ENCODE peak calls at places on chromosomes 13 and 19, in ten cellular contexts. One of them, this sample, is unnamed.

GRCh38 chr19:45336696-45337251 is 3.8 kb upstream of the KLC3 start:
- DNase-seq in fibroblast of the aortic adventitia: no peak
- DNase-seq in B cell: no peak
- DNase-seq in tibial nerve: no peak
- DNase-seq in progenitor cell of endocrine pancreas: no peak
- DNase-seq in AG04450: no peak
- DNase-seq in H9: no peak
- DNase-seq in cardiac muscle cell: no peak
- DNase-seq in Calu3: no peak
- DNase-seq in neural crest cell: no peak
- DNase-seq in this sample: no peak

GRCh38 chr13:102198418-102199322 is 203.2 kb downstream of the FGF14 start:
- DNase-seq in progenitor cell of endocrine pancreas: no peak
- DNase-seq in AG04450: no peak
- DNase-seq in tibial nerve: no peak
- DNase-seq in Calu3: no peak
- DNase-seq in B cell: no peak
- DNase-seq in cardiac muscle cell: peak; percentile 23
- DNase-seq in neural crest cell: no peak
- DNase-seq in fibroblast of the aortic adventitia: peak; percentile 56
- DNase-seq in H9: no peak
- DNase-seq in this sample: no peak

GRCh38 chr13:30780338-30780981 is 45.1 kb downstream of the ALOX5AP start:
- DNase-seq in cardiac muscle cell: no peak
- DNase-seq in progenitor cell of endocrine pancreas: no peak
- DNase-seq in H9: no peak
- DNase-seq in B cell: no peak
- DNase-seq in AG04450: no peak
- DNase-seq in tibial nerve: no peak
- DNase-seq in neural crest cell: no peak
- DNase-seq in fibroblast of the aortic adventitia: no peak
- DNase-seq in Calu3: no peak
- DNase-seq in this sample: no peak

GRCh38 chr19:40674291-40674690 is 16.2 kb downstream of the NUMBL start:
- DNase-seq in tibial nerve: no peak
- DNase-seq in fibroblast of the aortic adventitia: peak; percentile 31
- DNase-seq in Calu3: no peak
- DNase-seq in progenitor cell of endocrine pancreas: no peak
- DNase-seq in neural crest cell: no peak
- DNase-seq in H9: no peak
- DNase-seq in cardiac muscle cell: peak; percentile 32
- DNase-seq in B cell: no peak
- DNase-seq in AG04450: no peak
- DNase-seq in this sample: no peak

GRCh38 chr19:47456721-47457478 is 14.8 kb downstream of the SLC8A2 start:
- DNase-seq in H9: no peak
- DNase-seq in progenitor cell of endocrine pancreas: no peak
- DNase-seq in tibial nerve: no peak
- DNase-seq in Calu3: no peak
- DNase-seq in cardiac muscle cell: no peak
- DNase-seq in AG04450: no peak
- DNase-seq in fibroblast of the aortic adventitia: no peak
- DNase-seq in neural crest cell: no peak
- DNase-seq in B cell: no peak
- DNase-seq in this sample: no peak

GRCh38 chr19:49691243-49692101 is 556 bp downstream of the CPT1C start:
- DNase-seq in cardiac muscle cell: peak; percentile 86
- DNase-seq in tibial nerve: no peak
- DNase-seq in AG04450: no peak
- DNase-seq in fibroblast of the aortic adventitia: peak; percentile 72
- DNase-seq in Calu3: no peak
- DNase-seq in neural crest cell: peak; percentile 77
- DNase-seq in B cell: peak; percentile 67
- DNase-seq in progenitor cell of endocrine pancreas: peak; percentile 41
- DNase-seq in H9: peak; percentile 78
- DNase-seq in this sample: no peak

GRCh38 chr13:36395280-36395679 is 37.0 kb upstream of the CCNA1 start:
- DNase-seq in cardiac muscle cell: peak; percentile 81
- DNase-seq in B cell: no peak
- DNase-seq in Calu3: no peak
- DNase-seq in tibial nerve: no peak
- DNase-seq in progenitor cell of endocrine pancreas: no peak
- DNase-seq in AG04450: peak; percentile 27
- DNase-seq in H9: no peak
- DNase-seq in fibroblast of the aortic adventitia: peak; percentile 89
- DNase-seq in neural crest cell: no peak
- DNase-seq in this sample: no peak

GRCh38 chr13:25819856-25820530 is 231.8 kb downstream of the SHISA2 start:
- DNase-seq in fibroblast of the aortic adventitia: no peak
- DNase-seq in B cell: no peak
- DNase-seq in Calu3: no peak
- DNase-seq in progenitor cell of endocrine pancreas: no peak
- DNase-seq in neural crest cell: no peak
- DNase-seq in H9: no peak
- DNase-seq in cardiac muscle cell: no peak
- DNase-seq in AG04450: no peak
- DNase-seq in tibial nerve: no peak
- DNase-seq in this sample: no peak

GRCh38 chr19:41298327-41298964 is 11.5 kb upstream of the CCDC97 start:
- DNase-seq in B cell: peak; percentile 57
- DNase-seq in AG04450: peak; percentile 48
- DNase-seq in neural crest cell: no peak
- DNase-seq in progenitor cell of endocrine pancreas: no peak
- DNase-seq in H9: no peak
- DNase-seq in cardiac muscle cell: peak; percentile 85
- DNase-seq in tibial nerve: peak; percentile 47
- DNase-seq in fibroblast of the aortic adventitia: peak; percentile 63
- DNase-seq in Calu3: peak; percentile 33
- DNase-seq in this sample: peak; percentile 62

GRCh38 chr13:50940509-50940908 is 30.9 kb downstream of the RNASEH2B start:
- DNase-seq in cardiac muscle cell: no peak
- DNase-seq in progenitor cell of endocrine pancreas: no peak
- DNase-seq in tibial nerve: no peak
- DNase-seq in H9: no peak
- DNase-seq in Calu3: no peak
- DNase-seq in fibroblast of the aortic adventitia: no peak
- DNase-seq in B cell: no peak
- DNase-seq in neural crest cell: no peak
- DNase-seq in AG04450: no peak
- DNase-seq in this sample: no peak

GRCh38 chr19:17865364-17866311 is 5.9 kb downstream of the RPL18A start:
- DNase-seq in AG04450: no peak
- DNase-seq in progenitor cell of endocrine pancreas: no peak
- DNase-seq in cardiac muscle cell: no peak
- DNase-seq in Calu3: peak; percentile 21
- DNase-seq in tibial nerve: no peak
- DNase-seq in fibroblast of the aortic adventitia: no peak
- DNase-seq in B cell: no peak
- DNase-seq in neural crest cell: no peak
- DNase-seq in H9: no peak
- DNase-seq in this sample: no peak

GRCh38 chr19:14361824-14362223 is 19.4 kb upstream of the ADGRE5 start:
- DNase-seq in cardiac muscle cell: peak; percentile 63
- DNase-seq in Calu3: no peak
- DNase-seq in neural crest cell: no peak
- DNase-seq in B cell: no peak
- DNase-seq in tibial nerve: no peak
- DNase-seq in fibroblast of the aortic adventitia: peak; percentile 48
- DNase-seq in H9: peak; percentile 83
- DNase-seq in progenitor cell of endocrine pancreas: no peak
- DNase-seq in AG04450: no peak
- DNase-seq in this sample: no peak

GRCh38 chr13:23510979-23511735 is 59.1 kb upstream of the TNFRSF19 start:
- DNase-seq in Calu3: no peak
- DNase-seq in tibial nerve: no peak
- DNase-seq in B cell: no peak
- DNase-seq in H9: no peak
- DNase-seq in neural crest cell: no peak
- DNase-seq in AG04450: no peak
- DNase-seq in cardiac muscle cell: peak; percentile 59
- DNase-seq in progenitor cell of endocrine pancreas: no peak
- DNase-seq in fibroblast of the aortic adventitia: no peak
- DNase-seq in this sample: no peak

GRCh38 chr13:23515116-23515515 is 55.1 kb upstream of the TNFRSF19 start:
- DNase-seq in B cell: no peak
- DNase-seq in H9: no peak
- DNase-seq in cardiac muscle cell: no peak
- DNase-seq in Calu3: no peak
- DNase-seq in neural crest cell: no peak
- DNase-seq in AG04450: no peak
- DNase-seq in progenitor cell of endocrine pancreas: no peak
- DNase-seq in tibial nerve: no peak
- DNase-seq in fibroblast of the aortic adventitia: no peak
- DNase-seq in this sample: no peak

GRCh38 chr13:23514076-23514475 is 56.1 kb upstream of the TNFRSF19 start:
- DNase-seq in H9: no peak
- DNase-seq in tibial nerve: no peak
- DNase-seq in fibroblast of the aortic adventitia: peak; percentile 11
- DNase-seq in Calu3: no peak
- DNase-seq in neural crest cell: no peak
- DNase-seq in AG04450: no peak
- DNase-seq in progenitor cell of endocrine pancreas: no peak
- DNase-seq in cardiac muscle cell: no peak
- DNase-seq in B cell: no peak
- DNase-seq in this sample: no peak

GRCh38 chr13:23513460-23513859 is 56.8 kb upstream of the TNFRSF19 start:
- DNase-seq in Calu3: no peak
- DNase-seq in tibial nerve: no peak
- DNase-seq in B cell: no peak
- DNase-seq in H9: no peak
- DNase-seq in neural crest cell: no peak
- DNase-seq in fibroblast of the aortic adventitia: no peak
- DNase-seq in AG04450: no peak
- DNase-seq in progenitor cell of endocrine pancreas: no peak
- DNase-seq in cardiac muscle cell: peak; percentile 55
- DNase-seq in this sample: no peak

GRCh38 chr13:23512762-23513395 is 57.3 kb upstream of the TNFRSF19 start:
- DNase-seq in neural crest cell: no peak
- DNase-seq in H9: no peak
- DNase-seq in fibroblast of the aortic adventitia: no peak
- DNase-seq in progenitor cell of endocrine pancreas: no peak
- DNase-seq in B cell: no peak
- DNase-seq in Calu3: no peak
- DNase-seq in tibial nerve: no peak
- DNase-seq in AG04450: no peak
- DNase-seq in cardiac muscle cell: no peak
- DNase-seq in this sample: no peak
- TF ChIP-seq CTCF in neural crest cell: peak; percentile 35
- TF ChIP-seq CTCF in H9: peak; percentile 59
- TF ChIP-seq CTCF in fibroblast of the aortic adventitia: peak; percentile 29
- TF ChIP-seq CTCF in progenitor cell of endocrine pancreas: peak; percentile 42
- TF ChIP-seq CTCF in B cell: peak; percentile 23
- TF ChIP-seq CTCF in Calu3: no peak
- TF ChIP-seq CTCF in tibial nerve: no peak
- TF ChIP-seq CTCF in AG04450: peak; percentile 25
- TF ChIP-seq CTCF in cardiac muscle cell: peak; percentile 7
- TF ChIP-seq CTCF in this sample: no peak

DNA sequence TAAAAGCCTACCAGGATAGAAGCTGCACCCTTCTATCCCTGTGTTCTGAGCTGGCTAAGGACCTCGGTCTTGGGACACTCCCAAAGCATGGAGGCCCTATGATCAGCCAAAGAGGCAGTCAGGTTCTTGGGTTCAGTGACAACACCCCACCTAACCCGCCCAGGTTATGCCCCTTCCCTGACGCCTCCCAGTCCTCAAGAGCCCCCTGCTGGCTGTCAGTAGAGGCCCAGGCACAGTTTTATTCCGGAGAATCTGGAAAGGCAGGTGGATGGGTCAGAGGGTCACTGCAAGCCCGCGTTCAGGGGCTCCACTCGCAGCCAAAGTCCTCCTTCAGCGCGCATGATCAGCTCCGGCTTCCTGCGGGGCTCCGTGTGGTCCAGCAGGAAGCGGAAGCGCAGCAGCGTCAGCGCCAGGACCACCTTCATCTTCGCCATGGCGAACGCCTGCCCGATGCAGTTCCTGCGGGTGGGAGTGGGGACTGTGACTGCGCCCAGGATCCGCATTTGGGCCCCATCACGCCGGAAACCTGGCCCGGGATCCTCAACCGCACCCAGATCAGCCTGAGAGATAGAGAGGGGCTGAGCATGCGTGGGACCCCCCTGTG is 22.3 kb downstream of the OR10H3 start:
- DNase-seq in neural crest cell: no peak
- DNase-seq in B cell: no peak
- DNase-seq in H9: no peak
- DNase-seq in tibial nerve: no peak
- DNase-seq in Calu3: peak; percentile 34
- DNase-seq in progenitor cell of endocrine pancreas: no peak
- DNase-seq in fibroblast of the aortic adventitia: no peak
- DNase-seq in AG04450: no peak
- DNase-seq in cardiac muscle cell: no peak
- DNase-seq in this sample: no peak
- TF ChIP-seq CTCF in neural crest cell: no peak
- TF ChIP-seq CTCF in B cell: no peak
- TF ChIP-seq CTCF in H9: no peak
- TF ChIP-seq CTCF in tibial nerve: no peak
- TF ChIP-seq CTCF in Calu3: peak; percentile 32
- TF ChIP-seq CTCF in progenitor cell of endocrine pancreas: no peak
- TF ChIP-seq CTCF in fibroblast of the aortic adventitia: no peak
- TF ChIP-seq CTCF in AG04450: no peak
- TF ChIP-seq CTCF in cardiac muscle cell: no peak
- TF ChIP-seq CTCF in this sample: no peak

GRCh38 chr19:7917292-7918061 is 2.7 kb upstream of the SNAPC2 start:
- DNase-seq in fibroblast of the aortic adventitia: peak; percentile 45
- DNase-seq in AG04450: no peak
- DNase-seq in H9: peak; percentile 71
- DNase-seq in progenitor cell of endocrine pancreas: no peak
- DNase-seq in cardiac muscle cell: peak; percentile 64
- DNase-seq in neural crest cell: peak; percentile 58
- DNase-seq in Calu3: peak; percentile 62
- DNase-seq in B cell: peak; percentile 94
- DNase-seq in tibial nerve: no peak
- DNase-seq in this sample: peak; percentile 61
- TF ChIP-seq CTCF in fibroblast of the aortic adventitia: peak; percentile 63
- TF ChIP-seq CTCF in AG04450: peak; percentile 68
- TF ChIP-seq CTCF in H9: peak; percentile 74
- TF ChIP-seq CTCF in progenitor cell of endocrine pancreas: peak; percentile 63
- TF ChIP-seq CTCF in cardiac muscle cell: peak; percentile 67
- TF ChIP-seq CTCF in neural crest cell: peak; percentile 62
- TF ChIP-seq CTCF in Calu3: peak; percentile 62
- TF ChIP-seq CTCF in B cell: peak; percentile 75
- TF ChIP-seq CTCF in tibial nerve: peak; percentile 22
- TF ChIP-seq CTCF in this sample: peak; percentile 59

DNA sequence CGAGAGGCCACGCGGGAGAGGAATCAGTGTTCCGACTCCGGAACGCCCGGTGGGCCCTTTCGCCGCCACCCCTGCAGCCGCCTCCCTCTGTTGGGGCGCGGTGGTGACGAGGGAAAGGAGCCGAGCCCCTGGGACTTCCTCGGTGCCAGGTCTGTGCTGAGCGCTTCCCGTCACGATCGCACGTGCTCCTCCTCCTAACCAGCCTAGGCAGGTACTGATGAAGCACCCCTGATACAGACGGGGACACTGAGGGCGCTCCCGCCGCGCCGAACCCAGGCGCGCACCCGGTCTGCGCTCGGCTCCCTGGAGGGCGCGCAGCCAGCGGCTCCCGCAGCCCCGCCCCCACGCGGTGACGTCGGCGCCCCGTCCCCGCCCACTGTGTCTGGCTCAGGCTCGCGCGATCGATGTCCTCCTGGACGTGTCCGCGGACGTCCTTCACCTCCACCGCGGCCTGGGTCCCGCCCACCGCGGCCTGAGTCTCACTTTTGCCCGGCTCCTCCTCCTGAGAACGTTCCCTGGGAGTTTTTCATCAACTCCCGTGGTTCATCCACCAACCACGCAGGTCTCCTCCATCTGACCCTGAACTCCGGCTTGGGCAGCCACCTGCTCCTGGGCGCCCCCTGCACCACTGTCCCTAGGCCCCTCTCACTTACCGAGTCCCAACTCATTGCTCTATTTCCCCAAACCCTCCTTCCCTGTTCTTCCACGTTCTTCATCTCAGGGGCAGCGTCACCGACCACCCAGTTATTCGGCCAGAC is 2.6 kb upstream of the KLK15 start:
- DNase-seq in B cell: peak; percentile 88
- DNase-seq in Calu3: peak; percentile 97
- DNase-seq in progenitor cell of endocrine pancreas: peak; percentile 93
- DNase-seq in H9: peak; percentile 81
- DNase-seq in neural crest cell: peak; percentile 83
- DNase-seq in tibial nerve: peak; percentile 54
- DNase-seq in cardiac muscle cell: peak; percentile 67
- DNase-seq in fibroblast of the aortic adventitia: peak; percentile 31
- DNase-seq in AG04450: peak; percentile 4
- DNase-seq in this sample: peak; percentile 75
- TF ChIP-seq CTCF in B cell: no peak
- TF ChIP-seq CTCF in Calu3: no peak
- TF ChIP-seq CTCF in progenitor cell of endocrine pancreas: peak; percentile 8
- TF ChIP-seq CTCF in H9: peak; percentile 29
- TF ChIP-seq CTCF in neural crest cell: no peak
- TF ChIP-seq CTCF in tibial nerve: no peak
- TF ChIP-seq CTCF in cardiac muscle cell: no peak
- TF ChIP-seq CTCF in fibroblast of the aortic adventitia: no peak
- TF ChIP-seq CTCF in AG04450: no peak
- TF ChIP-seq CTCF in this sample: no peak